ENCODE peak calls at places on chromosomes 3 and 15, in four cellular contexts. K is tibial nerve, E is SK-N-SH, F is GM23248. L is an unnamed sample.

GRCh38 chr3:38116471-38117162 is 20.3 kb downstream of the ACAA1 start:
- DNase-seq in F (peak), E (no peak), K (no peak), L (no peak)

GRCh38 chr3:8581373-8581772 is 63.2 kb downstream of the SSUH2 start:
- DNase-seq in K (no peak), F (no peak), E (no peak), L (no peak)

GRCh38 chr3:67551366-67552016 is 102.9 kb downstream of the SUCLG2 start:
- DNase-seq in F (no peak), E (no peak), K (no peak), L (no peak)

GRCh38 chr15:56598991-56599390 is 134.1 kb upstream of the MNS1 start:
- DNase-seq in K (no peak), E (no peak), F (peak), L (no peak)

GRCh38 chr15:85125056-85125661 is 143.5 kb downstream of the PDE8A start:
- DNase-seq in F (peak), E (no peak), K (no peak), L (no peak)

GRCh38 chr3:143207338-143207961 is 87.9 kb downstream of the CHST2 start:
- DNase-seq in F (peak), E (no peak), K (no peak), L (no peak)

GRCh38 chr15:51380999-51381806 is 39.7 kb downstream of the GLDN start:
- DNase-seq in E (peak), K (peak), F (peak), L (no peak)

GRCh38 chr3:53152316-53152715 is 8.7 kb upstream of the PRKCD start:
- DNase-seq in K (no peak), F (no peak), E (no peak), L (no peak)

GRCh38 chr3:178646205-178646604 is 110.0 kb downstream of the KCNMB2 start:
- DNase-seq in K (no peak), E (peak), F (no peak), L (no peak)

GRCh38 chr15:83305696-83306291 is 21.3 kb upstream of the BNC1 start:
- DNase-seq in F (peak), E (no peak), K (no peak), L (no peak)

GRCh38 chr15:36775209-36775608 is 195.8 kb downstream of the CDIN1 start:
- DNase-seq in E (peak), K (no peak), F (no peak), L (no peak)

GRCh38 chr3:123028233-123028828 is 768 bp upstream of the SEMA5B start:
- DNase-seq in F (peak), E (peak), K (peak), L (no peak)

GRCh38 chr3:178948546-178948945 is 123.1 kb downstream of the ZMAT3 start:
- DNase-seq in K (no peak), F (no peak), E (no peak), L (no peak)

GRCh38 chr3:17115186-17115585 is 230.4 kb downstream of the PLCL2 start:
- DNase-seq in K (no peak), F (peak), E (no peak), L (no peak)

GRCh38 chr3:45985532-45986302 is 9.9 kb downstream of the FYCO1 start:
- DNase-seq in E (no peak), K (no peak), F (peak), L (no peak)

DNA sequence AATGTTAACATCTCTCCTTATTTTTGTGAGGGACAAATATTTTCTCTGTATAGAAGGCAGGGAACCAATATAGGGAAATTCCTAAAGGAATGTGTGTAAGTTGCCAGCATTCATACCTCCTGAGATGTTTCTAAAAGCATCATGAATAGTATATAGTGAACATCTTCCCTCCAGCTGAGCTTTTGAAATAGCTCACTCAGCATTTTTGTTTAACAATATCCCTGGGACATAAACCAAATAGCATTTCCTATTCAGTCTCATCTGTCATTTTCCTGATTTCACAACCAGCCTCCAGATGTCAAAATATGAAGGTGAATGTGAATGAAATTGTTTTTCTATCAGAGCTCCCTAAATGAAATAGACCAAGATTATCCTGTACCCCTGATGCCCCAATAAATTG is 137.2 kb downstream of the PPM1L start:
- DNase-seq in E (no peak), F (no peak), K (no peak), L (no peak)
- H3K4me3 ChIP-seq in E (no peak), F (no peak), K (no peak), L (no peak)

GRCh38 chr3:12964713-12965612 is 108.3 kb downstream of the IQSEC1 start:
- DNase-seq in E (no peak), K (no peak), F (no peak), L (no peak)

GRCh38 chr3:12962292-12962691 is 110.9 kb downstream of the IQSEC1 start:
- DNase-seq in K (no peak), F (peak), E (no peak), L (no peak)

GRCh38 chr3:12965999-12966846 is 107.0 kb downstream of the IQSEC1 start:
- DNase-seq in K (no peak), E (no peak), F (peak), L (no peak)

GRCh38 chr3:12963184-12963868 is 109.9 kb downstream of the IQSEC1 start:
- DNase-seq in K (no peak), F (no peak), E (no peak), L (no peak)

DNA sequence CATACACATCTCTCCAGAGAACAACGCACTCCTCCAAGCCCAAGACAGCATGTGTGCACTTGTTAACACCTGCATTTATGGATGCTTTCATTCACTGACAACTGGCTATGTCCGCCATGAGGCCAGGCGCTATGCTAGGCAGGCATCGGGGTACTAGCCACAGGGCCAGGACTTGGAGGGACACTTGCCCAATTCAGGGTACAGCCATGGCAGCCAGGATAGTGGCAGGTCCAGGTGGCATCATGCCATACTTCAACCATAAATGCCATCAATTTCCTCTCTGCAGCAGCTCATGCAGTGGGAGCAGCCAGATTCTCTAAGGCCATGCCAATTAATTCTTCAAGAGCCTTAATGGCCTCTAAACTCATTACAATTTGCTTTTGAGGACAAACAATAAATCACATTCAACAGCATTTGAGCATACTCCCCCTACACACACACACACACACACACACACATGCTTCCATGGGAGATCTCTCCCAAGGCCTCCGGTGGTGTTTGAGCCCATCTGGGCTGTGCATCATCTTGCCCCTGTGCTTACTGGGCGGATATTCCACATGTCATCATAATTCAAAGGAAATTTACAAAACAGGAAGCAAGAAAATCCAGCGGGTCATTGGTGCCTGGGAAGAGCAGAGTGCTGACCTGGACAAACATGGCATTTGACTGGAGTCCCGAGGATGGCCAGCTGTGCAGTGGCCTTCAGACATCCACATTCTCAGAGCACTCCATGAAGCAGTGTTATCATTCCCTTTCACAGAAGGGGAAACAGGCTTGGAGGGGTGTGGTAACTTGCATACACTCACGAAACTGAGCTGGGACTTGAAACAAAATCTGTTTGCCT is 109.1 kb downstream of the IQSEC1 start:
- DNase-seq in F (no peak), K (peak), E (no peak), L (no peak)
- H3K4me3 ChIP-seq in F (no peak), K (no peak), E (no peak), L (no peak)

DNA sequence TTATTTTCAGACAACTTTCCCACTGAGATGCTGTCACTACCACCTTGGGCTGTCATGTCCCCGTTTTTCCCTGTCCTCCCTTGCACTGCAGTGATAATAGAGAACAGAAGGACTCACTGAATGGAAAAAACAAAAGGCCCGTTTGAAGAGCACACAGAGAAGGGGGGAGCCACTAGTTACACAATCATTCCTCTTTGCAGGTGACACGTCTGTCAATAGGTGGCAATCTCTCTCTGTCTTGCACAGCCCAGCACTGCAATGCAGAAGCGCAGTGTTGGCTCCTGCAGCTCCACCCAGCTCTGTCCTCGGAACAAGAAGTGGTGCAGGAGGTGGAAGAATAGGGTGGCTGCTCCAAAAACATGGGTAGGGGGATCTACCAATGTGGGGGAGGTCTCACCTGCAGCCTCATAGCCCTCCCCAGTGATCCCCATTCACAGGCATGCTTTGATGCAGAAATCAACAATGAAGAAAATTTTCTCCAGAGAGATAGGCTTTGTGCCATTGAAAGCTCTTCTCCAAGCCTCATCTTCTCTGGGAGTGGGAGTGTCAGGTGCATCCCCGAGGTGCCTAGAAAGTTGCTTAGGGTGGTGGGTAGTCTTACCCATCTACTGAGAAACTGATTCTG is 31.8 kb downstream of the FSTL1 start:
- DNase-seq in E (peak), F (peak), K (no peak), L (no peak)
- H3K4me3 ChIP-seq in E (no peak), F (no peak), K (no peak), L (no peak)

DNA sequence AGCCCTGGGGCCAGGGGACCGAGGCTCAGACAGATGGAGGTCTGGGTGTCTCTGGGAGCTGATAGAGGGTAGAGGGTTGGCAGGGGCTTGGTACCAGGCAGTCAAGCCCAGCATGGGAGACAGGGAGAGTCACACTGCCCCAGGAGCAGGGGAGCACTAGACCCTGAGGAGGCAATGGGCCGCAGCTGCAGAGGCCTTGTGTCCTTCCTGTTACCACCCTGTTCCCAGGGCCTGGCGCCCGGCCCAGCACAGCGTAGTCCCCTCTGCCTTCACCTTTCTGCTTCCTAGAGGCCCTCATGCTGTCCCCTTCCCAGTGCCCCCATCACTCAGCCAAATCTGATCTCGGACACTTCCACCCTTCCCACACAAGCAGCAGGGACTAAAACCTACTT is 6.8 kb upstream of the TBC1D2B start:
- DNase-seq in E (peak), F (no peak), K (no peak), L (no peak)
- H3K4me3 ChIP-seq in E (no peak), F (no peak), K (no peak), L (no peak)

DNA sequence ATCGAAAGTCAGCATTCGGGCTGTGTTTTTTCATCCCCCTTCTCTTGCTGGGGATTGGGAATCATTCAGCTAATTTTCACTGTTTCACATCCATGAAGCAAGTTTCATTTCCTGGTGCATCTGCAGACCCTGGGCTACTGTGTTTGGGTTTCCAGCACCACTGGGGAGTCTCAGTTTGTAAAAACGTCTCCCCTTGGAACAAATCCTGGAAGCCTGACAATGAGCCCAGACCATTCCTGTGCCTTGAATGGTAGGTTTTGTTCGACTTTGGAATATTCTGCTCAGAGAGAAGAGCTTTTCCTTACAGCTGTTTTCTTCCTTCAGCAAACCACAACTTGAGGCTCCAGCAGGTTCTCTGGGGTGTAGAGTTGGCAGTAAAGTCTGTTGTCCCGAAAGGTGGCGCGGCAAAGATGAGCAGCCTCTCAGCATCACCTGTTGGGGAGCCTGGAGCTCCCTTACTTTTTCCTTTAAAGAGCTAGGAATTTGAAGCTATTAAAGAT is 65.3 kb downstream of the BOC start:
- DNase-seq in K (no peak), E (no peak), F (no peak), L (no peak)
- H3K4me3 ChIP-seq in K (peak), E (no peak), F (peak), L (no peak)

DNA sequence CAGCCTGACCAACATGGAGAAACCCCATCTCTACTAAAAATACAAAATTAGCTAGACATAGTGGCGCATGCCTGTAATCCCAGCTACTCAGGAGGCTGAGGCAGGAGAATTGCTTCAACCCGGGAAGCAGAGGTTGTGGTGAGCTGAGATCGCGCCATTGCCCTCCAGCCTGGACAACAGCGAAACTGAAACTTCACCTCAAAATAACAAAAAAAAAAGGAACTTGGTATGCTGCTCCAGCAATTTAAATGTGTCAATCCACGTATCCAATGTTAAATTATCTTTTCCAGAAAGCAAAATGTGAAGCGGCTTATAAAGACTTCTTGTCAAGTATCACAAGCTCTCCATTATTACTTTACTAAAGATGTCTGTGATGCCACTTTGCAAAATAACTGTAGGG is 9.9 kb upstream of the ARIH1 start:
- DNase-seq in E (no peak), F (no peak), K (no peak), L (no peak)
- H3K4me3 ChIP-seq in E (no peak), F (no peak), K (no peak), L (no peak)